ENCODE peak calls at places on chromosomes 4 and X, in six cellular contexts. O is A549; N is effector CD4-positive, alpha-beta T cell; G is MM.1S; P is HT1080; E is nephron progenitor cell. J is an unnamed sample.

GRCh38 chr4:147768113-147768512 is 36.2 kb downstream of the ARHGAP10 start:
- DNase-seq in O (peak), N (no peak), G (no peak), P (peak), E (no peak), J (no peak)

GRCh38 chr4:36677122-36677521 is 395.7 kb downstream of the DTHD1 start:
- DNase-seq in O (no peak), N (no peak), G (no peak), P (peak), E (no peak), J (no peak)

GRCh38 chrX:144335402-144335801 is 451.5 kb downstream of the UBE2NL start:
- DNase-seq in O (peak), N (no peak), G (no peak), P (no peak), E (no peak), J (no peak)

GRCh38 chrX:154785711-154786110 is 19.6 kb downstream of the MPP1 start:
- DNase-seq in O (no peak), N (no peak), G (no peak), P (no peak), E (no peak), J (no peak)

GRCh38 chrX:77668391-77669237 is 117.4 kb downstream of the ATRX start:
- DNase-seq in O (peak), N (no peak), G (no peak), P (peak), E (no peak), J (peak)

GRCh38 chrX:3066555-3066954 is 25.3 kb downstream of the ARSF start:
- DNase-seq in O (no peak), N (no peak), G (no peak), P (no peak), E (no peak), J (no peak)

GRCh38 chrX:135740683-135741149 is 27.3 kb downstream of the CT45A3 start:
- DNase-seq in O (peak), N (peak), G (peak), P (peak), E (no peak), J (no peak)

GRCh38 chr4:57039345-57039744 is 60.6 kb downstream of the POLR2B start:
- DNase-seq in O (peak), N (no peak), G (no peak), P (no peak), E (no peak), J (no peak)

GRCh38 chr4:149735796-149736195 is 79.8 kb downstream of the IQCM start:
- DNase-seq in O (no peak), N (no peak), G (no peak), P (peak), E (no peak), J (no peak)

GRCh38 chr4:26557164-26557563 is 26.7 kb upstream of the TBC1D19 start:
- DNase-seq in O (no peak), N (no peak), G (no peak), P (peak), E (no peak), J (peak)

GRCh38 chr4:57182132-57182874 is 72.1 kb upstream of the IGFBP7 start:
- DNase-seq in O (no peak), N (no peak), G (no peak), P (no peak), E (no peak), J (no peak)

J was measured in fibroblast of the conjunctiva.